ENCODE peak calls at places on chromosomes 3 and 15, in seven cellular contexts. L is HCT116, J is SK-N-SH, V is K562, R is H1, C is GM12878, W is HepG2. N is an unnamed sample.

GRCh38 chr3:61808526-61808925 is 247.2 kb downstream of the PTPRG start:
- DNase-seq in C (no peak), J (no peak), V (no peak), L (no peak), R (no peak), W (no peak), N (no peak)

GRCh38 chr3:149390772-149391212 is 13.3 kb upstream of the TM4SF1 start:
- DNase-seq in L (peak; percentile 58), C (no peak), V (no peak), R (no peak), J (no peak), W (no peak), N (no peak)

GRCh38 chr3:136305879-136306278 is 55.7 kb downstream of the PCCB start:
- DNase-seq in R (no peak), L (peak; percentile 32), C (peak; percentile 8), W (no peak), V (no peak), J (no peak), N (peak; percentile 22)

GRCh38 chr3:122305818-122306621 is 19.0 kb upstream of the CSTA start:
- DNase-seq in J (no peak), V (no peak), L (peak; percentile 23), C (no peak), R (no peak), W (peak; percentile 67), N (no peak)

GRCh38 chr3:55720614-55721013 is 233.5 kb upstream of the WNT5A start:
- DNase-seq in W (no peak), L (no peak), J (no peak), R (no peak), C (no peak), V (no peak), N (no peak)

GRCh38 chr3:45462522-45463262 is 74.3 kb downstream of the LARS2 start:
- DNase-seq in J (no peak), W (no peak), V (no peak), C (no peak), L (no peak), R (no peak), N (no peak)

GRCh38 chr3:107690522-107691138 is 167.9 kb downstream of the BBX start:
- DNase-seq in V (peak; percentile 10), J (peak; percentile 35), W (peak; percentile 45), R (no peak), C (no peak), L (peak; percentile 28), N (peak; percentile 25)

GRCh38 chr3:23740517-23741402 is 65.0 kb upstream of the UBE2E1 start:
- DNase-seq in V (peak; percentile 47), W (no peak), L (peak; percentile 96), J (no peak), R (no peak), C (no peak), N (no peak)

GRCh38 chr3:113468536-113468935 is 27.2 kb upstream of the CFAP44 start:
- DNase-seq in J (no peak), W (no peak), V (no peak), C (no peak), R (no peak), L (no peak), N (no peak)

GRCh38 chr15:23690450-23690852 is 3.3 kb upstream of the NDN start:
- DNase-seq in C (no peak), V (peak; percentile 16), R (peak; percentile 45), J (peak; percentile 41), L (no peak), W (peak; percentile 93), N (no peak)

GRCh38 chr15:87477759-87478687 is 778.5 kb downstream of the NTRK3 start:
- DNase-seq in R (no peak), C (no peak), L (no peak), W (no peak), V (peak; percentile 17), J (peak; percentile 49), N (no peak)

GRCh38 chr15:88844749-88845386 is 41.6 kb downstream of the ACAN start:
- DNase-seq in C (no peak), V (no peak), R (no peak), J (no peak), L (no peak), W (no peak), N (no peak)

GRCh38 chr3:177618873-177619771 is 421.8 kb upstream of the TBL1XR1 start:
- DNase-seq in W (no peak), R (no peak), V (no peak), L (no peak), C (no peak), J (no peak), N (no peak)

GRCh38 chr15:100170280-100170654 is 171.5 kb downstream of the ADAMTS17 start:
- DNase-seq in R (no peak), W (no peak), J (no peak), V (no peak), L (no peak), C (peak; percentile 89), N (no peak)

GRCh38 chr3:36846406-36846805 is 82.1 kb upstream of the DCLK3 start:
- DNase-seq in C (no peak), R (no peak), J (no peak), L (no peak), W (no peak), V (no peak), N (no peak)

GRCh38 chr15:63048986-63049665 is 6.6 kb downstream of the TPM1 start:
- DNase-seq in L (no peak), W (peak; percentile 67), V (peak; percentile 57), R (peak; percentile 71), J (peak; percentile 48), C (no peak), N (no peak)

GRCh38 chr3:8282541-8283165 is 219.0 kb upstream of the LMCD1 start:
- DNase-seq in C (no peak), W (no peak), R (no peak), V (no peak), J (no peak), L (no peak), N (no peak)

GRCh38 chr15:23038741-23039150 is 623 bp downstream of the TUBGCP5 start:
- DNase-seq in C (no peak), W (peak; percentile 24), L (no peak), J (no peak), R (no peak), V (no peak), N (no peak)

DNA sequence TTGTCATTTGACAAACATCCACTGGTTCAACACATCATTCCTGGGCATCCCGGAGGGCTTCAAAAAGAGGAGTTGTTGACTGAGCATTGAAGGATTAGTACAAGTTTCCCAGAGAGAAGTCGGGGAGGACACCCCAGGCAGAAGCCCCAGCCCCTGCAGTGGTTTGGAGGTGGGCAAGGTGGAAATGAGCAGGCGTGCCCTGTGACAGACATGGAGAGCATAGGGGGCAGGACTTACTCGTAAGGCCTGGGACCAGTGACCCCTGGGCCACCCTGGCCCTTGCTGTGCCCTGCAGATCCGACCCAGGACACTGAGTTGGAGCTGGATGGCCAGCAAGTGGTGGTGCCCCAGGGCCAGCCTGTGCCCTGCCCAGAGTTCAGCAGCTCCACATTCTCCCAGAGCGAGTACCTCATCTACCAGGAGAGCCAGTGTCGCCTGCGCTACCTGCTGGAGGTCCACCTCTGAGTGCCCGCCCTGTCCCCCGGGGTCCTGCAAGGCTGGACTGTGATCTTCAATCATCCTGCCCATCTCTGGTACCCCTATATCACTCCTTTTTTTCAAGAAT is 5.9 kb downstream of the PARP3 start:
- DNase-seq in R (no peak), W (no peak), J (no peak), V (no peak), C (no peak), L (no peak), N (no peak)
- TF ChIP-seq YY1 in R (no peak), W (no peak), J (no peak), V (no peak), C (no peak), L (no peak), N (no peak)

GRCh38 chr15:66704019-66704782 is 2.2 kb downstream of the SMAD6 start:
- DNase-seq in L (no peak), C (no peak), R (no peak), V (no peak), J (no peak), W (no peak), N (no peak)

GRCh38 chr15:66703540-66703941 is 1.5 kb downstream of the SMAD6 start:
- DNase-seq in J (peak; percentile 75), R (no peak), C (no peak), W (no peak), V (no peak), L (no peak), N (no peak)

GRCh38 chr15:66705277-66705927 is 3.4 kb downstream of the SMAD6 start:
- DNase-seq in R (no peak), L (no peak), C (no peak), W (no peak), V (no peak), J (no peak), N (no peak)

GRCh38 chr15:66706225-66706732 is 4.2 kb downstream of the SMAD6 start:
- DNase-seq in C (no peak), W (no peak), L (no peak), V (peak; percentile 65), J (peak; percentile 74), R (no peak), N (no peak)

GRCh38 chr15:66704783-66705113 is 2.7 kb downstream of the SMAD6 start:
- DNase-seq in C (no peak), W (no peak), R (no peak), L (no peak), V (no peak), J (no peak), N (no peak)
- TF ChIP-seq YY1 in C (no peak), W (no peak), R (no peak), L (no peak), V (no peak), J (no peak), N (no peak)

DNA sequence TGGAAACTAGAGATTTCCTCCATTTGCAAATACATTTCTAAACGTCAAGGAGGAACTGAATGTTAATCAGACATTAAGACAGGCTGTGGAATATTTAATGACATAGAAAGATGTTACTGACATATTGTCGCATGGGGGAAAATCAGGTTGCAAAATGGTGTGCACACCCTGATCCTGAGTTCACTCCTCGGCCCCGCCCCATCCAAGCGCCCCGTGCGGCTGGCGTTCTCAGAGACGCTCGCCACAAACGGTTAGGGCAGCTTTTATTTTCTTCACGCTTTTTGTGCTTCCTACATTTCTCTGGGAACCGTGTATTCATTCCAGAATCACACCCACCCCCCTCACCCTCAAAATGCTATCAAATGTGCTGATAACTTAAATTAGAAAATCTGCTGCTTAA is 10.8 kb downstream of the H1-8 start:
- DNase-seq in C (no peak), L (no peak), J (no peak), V (peak; percentile 50), R (no peak), W (no peak), N (no peak)
- TF ChIP-seq YY1 in C (no peak), L (no peak), J (no peak), V (no peak), R (no peak), W (no peak), N (no peak)

GRCh38 chr15:91849749-91850161 is 3.8 kb upstream of the SLCO3A1 start:
- DNase-seq in V (peak; percentile 10), W (peak; percentile 30), C (no peak), J (peak; percentile 42), R (no peak), L (peak; percentile 35), N (no peak)
- TF ChIP-seq YY1 in V (no peak), W (no peak), C (no peak), J (no peak), R (no peak), L (no peak), N (no peak)

GRCh38 chr15:92780816-92781215 is 119.3 kb upstream of the CHD2 start:
- DNase-seq in W (no peak), R (no peak), V (no peak), J (peak; percentile 60), C (no peak), L (no peak), N (no peak)
- TF ChIP-seq YY1 in W (no peak), R (no peak), V (no peak), J (no peak), C (no peak), L (no peak), N (no peak)